ENCODE peak calls at places on chromosomes 4 and X, in seven cellular contexts. One of them, this sample, is unnamed.

GRCh38 chr4:147518846-147519767 is 38.2 kb downstream of the EDNRA start:
- DNase-seq in dorsolateral prefrontal cortex: peak; percentile 81
- DNase-seq in neural progenitor cell: peak; percentile 77
- DNase-seq in foreskin fibroblast: peak; percentile 85
- DNase-seq in left ventricle myocardium inferior: no peak
- DNase-seq in epithelial cell of esophagus: peak; percentile 84
- DNase-seq in prostate gland: peak; percentile 53
- DNase-seq in this sample: peak; percentile 73

GRCh38 chr4:7161721-7162214 is 30.6 kb upstream of the SORCS2 start:
- DNase-seq in dorsolateral prefrontal cortex: peak; percentile 22
- DNase-seq in neural progenitor cell: no peak
- DNase-seq in foreskin fibroblast: no peak
- DNase-seq in left ventricle myocardium inferior: no peak
- DNase-seq in epithelial cell of esophagus: no peak
- DNase-seq in prostate gland: no peak
- DNase-seq in this sample: no peak

GRCh38 chr4:155667538-155668511 is 1.2 kb downstream of the GUCY1A1 start:
- DNase-seq in dorsolateral prefrontal cortex: peak; percentile 32
- DNase-seq in neural progenitor cell: peak; percentile 70
- DNase-seq in foreskin fibroblast: peak; percentile 60
- DNase-seq in left ventricle myocardium inferior: peak; percentile 61
- DNase-seq in epithelial cell of esophagus: peak; percentile 40
- DNase-seq in prostate gland: peak; percentile 48
- DNase-seq in this sample: no peak

GRCh38 chrX:144722307-144722706 is 525.0 kb upstream of the SPANXN1 start:
- DNase-seq in dorsolateral prefrontal cortex: no peak
- DNase-seq in neural progenitor cell: peak; percentile 30
- DNase-seq in foreskin fibroblast: no peak
- DNase-seq in left ventricle myocardium inferior: no peak
- DNase-seq in epithelial cell of esophagus: no peak
- DNase-seq in prostate gland: no peak
- DNase-seq in this sample: no peak

GRCh38 chr4:172707622-172708021 is 461.0 kb upstream of the GALNT7 start:
- DNase-seq in dorsolateral prefrontal cortex: no peak
- DNase-seq in neural progenitor cell: no peak
- DNase-seq in foreskin fibroblast: no peak
- DNase-seq in left ventricle myocardium inferior: no peak
- DNase-seq in epithelial cell of esophagus: no peak
- DNase-seq in prostate gland: no peak
- DNase-seq in this sample: no peak

GRCh38 chr4:132910226-132910748 is 238.8 kb upstream of the PCDH10 start:
- DNase-seq in dorsolateral prefrontal cortex: no peak
- DNase-seq in neural progenitor cell: no peak
- DNase-seq in foreskin fibroblast: no peak
- DNase-seq in left ventricle myocardium inferior: no peak
- DNase-seq in epithelial cell of esophagus: no peak
- DNase-seq in prostate gland: no peak
- DNase-seq in this sample: no peak

GRCh38 chr4:11773798-11774197 is 345.1 kb upstream of the HS3ST1 start:
- DNase-seq in dorsolateral prefrontal cortex: no peak
- DNase-seq in neural progenitor cell: no peak
- DNase-seq in foreskin fibroblast: no peak
- DNase-seq in left ventricle myocardium inferior: no peak
- DNase-seq in epithelial cell of esophagus: peak; percentile 3
- DNase-seq in prostate gland: no peak
- DNase-seq in this sample: no peak

GRCh38 chr4:145619639-145619996 is 433 bp downstream of the MMAA start:
- DNase-seq in dorsolateral prefrontal cortex: peak; percentile 40
- DNase-seq in neural progenitor cell: no peak
- DNase-seq in foreskin fibroblast: peak; percentile 52
- DNase-seq in left ventricle myocardium inferior: no peak
- DNase-seq in epithelial cell of esophagus: peak; percentile 54
- DNase-seq in prostate gland: peak; percentile 45
- DNase-seq in this sample: peak; percentile 21

GRCh38 chr4:76028242-76028859 is 5.1 kb upstream of the CXCL10 start:
- DNase-seq in dorsolateral prefrontal cortex: no peak
- DNase-seq in neural progenitor cell: no peak
- DNase-seq in foreskin fibroblast: peak; percentile 11
- DNase-seq in left ventricle myocardium inferior: no peak
- DNase-seq in epithelial cell of esophagus: peak; percentile 19
- DNase-seq in prostate gland: no peak
- DNase-seq in this sample: no peak

GRCh38 chr4:113292371-113293042 is 243.1 kb downstream of the ANK2 start:
- DNase-seq in dorsolateral prefrontal cortex: peak; percentile 63
- DNase-seq in neural progenitor cell: peak; percentile 92
- DNase-seq in foreskin fibroblast: peak; percentile 85
- DNase-seq in left ventricle myocardium inferior: peak; percentile 37
- DNase-seq in epithelial cell of esophagus: no peak
- DNase-seq in prostate gland: no peak
- DNase-seq in this sample: no peak

GRCh38 chr4:185847352-185848078 is 35.5 kb upstream of the SORBS2 start:
- DNase-seq in dorsolateral prefrontal cortex: peak; percentile 42
- DNase-seq in neural progenitor cell: no peak
- DNase-seq in foreskin fibroblast: peak; percentile 85
- DNase-seq in left ventricle myocardium inferior: peak; percentile 76
- DNase-seq in epithelial cell of esophagus: peak; percentile 95
- DNase-seq in prostate gland: no peak
- DNase-seq in this sample: peak; percentile 85

GRCh38 chrX:48815266-48815665 is 11.0 kb upstream of the ERAS start:
- DNase-seq in dorsolateral prefrontal cortex: no peak
- DNase-seq in neural progenitor cell: no peak
- DNase-seq in foreskin fibroblast: no peak
- DNase-seq in left ventricle myocardium inferior: no peak
- DNase-seq in epithelial cell of esophagus: no peak
- DNase-seq in prostate gland: no peak
- DNase-seq in this sample: no peak

GRCh38 chr4:95108883-95109421 is 351.2 kb downstream of the BMPR1B start:
- DNase-seq in dorsolateral prefrontal cortex: no peak
- DNase-seq in neural progenitor cell: no peak
- DNase-seq in foreskin fibroblast: no peak
- DNase-seq in left ventricle myocardium inferior: no peak
- DNase-seq in epithelial cell of esophagus: no peak
- DNase-seq in prostate gland: no peak
- DNase-seq in this sample: no peak

GRCh38 chr4:23979534-23979933 is 89.7 kb upstream of the PPARGC1A start:
- DNase-seq in dorsolateral prefrontal cortex: no peak
- DNase-seq in neural progenitor cell: peak; percentile 39
- DNase-seq in foreskin fibroblast: no peak
- DNase-seq in left ventricle myocardium inferior: no peak
- DNase-seq in epithelial cell of esophagus: no peak
- DNase-seq in prostate gland: no peak
- DNase-seq in this sample: no peak

GRCh38 chr4:165532976-165533375 is 154.2 kb downstream of the CPE start:
- DNase-seq in dorsolateral prefrontal cortex: no peak
- DNase-seq in neural progenitor cell: peak; percentile 36
- DNase-seq in foreskin fibroblast: no peak
- DNase-seq in left ventricle myocardium inferior: no peak
- DNase-seq in epithelial cell of esophagus: no peak
- DNase-seq in prostate gland: no peak
- DNase-seq in this sample: no peak

GRCh38 chr4:123477804-123478209 is 81.2 kb downstream of the SPRY1 start:
- DNase-seq in dorsolateral prefrontal cortex: no peak
- DNase-seq in neural progenitor cell: no peak
- DNase-seq in foreskin fibroblast: peak; percentile 81
- DNase-seq in left ventricle myocardium inferior: no peak
- DNase-seq in epithelial cell of esophagus: no peak
- DNase-seq in prostate gland: no peak
- DNase-seq in this sample: no peak

GRCh38 chr4:146340798-146341197 is 126.5 kb downstream of the REELD1 start:
- DNase-seq in dorsolateral prefrontal cortex: no peak
- DNase-seq in neural progenitor cell: no peak
- DNase-seq in foreskin fibroblast: peak; percentile 39
- DNase-seq in left ventricle myocardium inferior: no peak
- DNase-seq in epithelial cell of esophagus: peak; percentile 42
- DNase-seq in prostate gland: no peak
- DNase-seq in this sample: peak; percentile 43

GRCh38 chr4:94363136-94363655 is 20.6 kb upstream of the HPGDS start:
- DNase-seq in dorsolateral prefrontal cortex: no peak
- DNase-seq in neural progenitor cell: no peak
- DNase-seq in foreskin fibroblast: no peak
- DNase-seq in left ventricle myocardium inferior: no peak
- DNase-seq in epithelial cell of esophagus: no peak
- DNase-seq in prostate gland: no peak
- DNase-seq in this sample: no peak

GRCh38 chr4:74378573-74378972 is 13.6 kb downstream of the EREG start:
- DNase-seq in dorsolateral prefrontal cortex: no peak
- DNase-seq in neural progenitor cell: no peak
- DNase-seq in foreskin fibroblast: no peak
- DNase-seq in left ventricle myocardium inferior: no peak
- DNase-seq in epithelial cell of esophagus: no peak
- DNase-seq in prostate gland: no peak
- DNase-seq in this sample: no peak

GRCh38 chr4:11455201-11455835 is 26.6 kb upstream of the HS3ST1 start:
- DNase-seq in dorsolateral prefrontal cortex: no peak
- DNase-seq in neural progenitor cell: no peak
- DNase-seq in foreskin fibroblast: no peak
- DNase-seq in left ventricle myocardium inferior: no peak
- DNase-seq in epithelial cell of esophagus: no peak
- DNase-seq in prostate gland: no peak
- DNase-seq in this sample: no peak

GRCh38 chr4:21387683-21388082 is 560.9 kb downstream of the KCNIP4 start:
- DNase-seq in dorsolateral prefrontal cortex: no peak
- DNase-seq in neural progenitor cell: no peak
- DNase-seq in foreskin fibroblast: no peak
- DNase-seq in left ventricle myocardium inferior: no peak
- DNase-seq in epithelial cell of esophagus: peak; percentile 4
- DNase-seq in prostate gland: no peak
- DNase-seq in this sample: no peak

GRCh38 chr4:151015458-151016344 is 617 bp upstream of the LRBA start:
- DNase-seq in dorsolateral prefrontal cortex: peak; percentile 81
- DNase-seq in neural progenitor cell: peak; percentile 89
- DNase-seq in foreskin fibroblast: peak; percentile 89
- DNase-seq in left ventricle myocardium inferior: peak; percentile 66
- DNase-seq in epithelial cell of esophagus: peak; percentile 93
- DNase-seq in prostate gland: peak; percentile 82
- DNase-seq in this sample: peak; percentile 37

DNA sequence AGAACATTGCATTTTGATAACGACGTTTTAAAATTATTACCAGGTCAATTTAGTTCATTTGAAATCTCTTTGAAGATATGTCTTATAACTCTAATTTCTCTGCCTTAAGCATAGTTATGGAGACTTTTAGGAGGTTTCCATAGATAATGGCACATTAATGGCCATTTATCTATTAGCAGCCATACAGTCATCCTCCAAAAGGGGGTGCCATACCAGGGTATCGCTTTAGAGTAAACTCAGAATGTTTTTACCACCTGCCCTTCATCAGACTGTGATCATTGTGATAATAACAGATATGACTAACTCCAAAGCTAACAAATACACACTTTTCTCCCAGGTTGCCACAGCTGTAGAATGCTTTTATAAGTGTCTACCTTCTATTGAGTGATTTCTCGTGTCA is 461.5 kb downstream of the FSTL5 start:
- DNase-seq in dorsolateral prefrontal cortex: no peak
- DNase-seq in neural progenitor cell: no peak
- DNase-seq in foreskin fibroblast: no peak
- DNase-seq in left ventricle myocardium inferior: no peak
- DNase-seq in epithelial cell of esophagus: no peak
- DNase-seq in prostate gland: no peak
- DNase-seq in this sample: no peak
- TF ChIP-seq CTCF in dorsolateral prefrontal cortex: no peak
- TF ChIP-seq CTCF in neural progenitor cell: peak; percentile 44
- TF ChIP-seq CTCF in foreskin fibroblast: no peak
- TF ChIP-seq CTCF in left ventricle myocardium inferior: no peak
- TF ChIP-seq CTCF in epithelial cell of esophagus: no peak
- TF ChIP-seq CTCF in prostate gland: no peak
- TF ChIP-seq CTCF in this sample: no peak

GRCh38 chr4:26522478-26522877 is 32.2 kb upstream of the CCKAR start:
- DNase-seq in dorsolateral prefrontal cortex: no peak
- DNase-seq in neural progenitor cell: no peak
- DNase-seq in foreskin fibroblast: peak; percentile 39
- DNase-seq in left ventricle myocardium inferior: no peak
- DNase-seq in epithelial cell of esophagus: peak; percentile 26
- DNase-seq in prostate gland: no peak
- DNase-seq in this sample: peak; percentile 45
- TF ChIP-seq CTCF in dorsolateral prefrontal cortex: no peak
- TF ChIP-seq CTCF in neural progenitor cell: no peak
- TF ChIP-seq CTCF in foreskin fibroblast: no peak
- TF ChIP-seq CTCF in left ventricle myocardium inferior: no peak
- TF ChIP-seq CTCF in epithelial cell of esophagus: no peak
- TF ChIP-seq CTCF in prostate gland: no peak
- TF ChIP-seq CTCF in this sample: no peak

DNA sequence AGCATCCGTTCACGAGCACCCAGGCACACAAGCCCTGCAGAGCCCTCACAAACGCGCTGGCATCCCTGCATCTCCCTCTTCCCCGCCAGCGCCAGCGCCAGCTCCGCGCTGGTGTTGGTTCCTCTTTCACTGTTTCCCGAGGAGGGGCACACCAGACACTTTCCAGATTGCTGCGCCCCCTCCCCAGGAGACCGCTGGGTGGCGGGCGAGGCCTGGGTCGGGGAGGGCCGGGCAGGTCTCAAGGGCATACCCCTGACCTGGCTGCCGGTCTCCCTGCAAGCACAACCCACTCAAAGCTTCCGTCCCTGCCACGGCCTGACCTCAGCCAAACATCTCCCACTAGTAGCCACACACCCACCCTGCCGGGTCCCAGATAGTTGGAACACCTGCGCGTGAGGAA is 2.2 kb upstream of the NKX1-1 start:
- DNase-seq in dorsolateral prefrontal cortex: no peak
- DNase-seq in neural progenitor cell: no peak
- DNase-seq in foreskin fibroblast: no peak
- DNase-seq in left ventricle myocardium inferior: no peak
- DNase-seq in epithelial cell of esophagus: no peak
- DNase-seq in prostate gland: peak; percentile 2
- DNase-seq in this sample: no peak
- TF ChIP-seq CTCF in dorsolateral prefrontal cortex: no peak
- TF ChIP-seq CTCF in neural progenitor cell: peak; percentile 19
- TF ChIP-seq CTCF in foreskin fibroblast: no peak
- TF ChIP-seq CTCF in left ventricle myocardium inferior: no peak
- TF ChIP-seq CTCF in epithelial cell of esophagus: no peak
- TF ChIP-seq CTCF in prostate gland: no peak
- TF ChIP-seq CTCF in this sample: no peak

DNA sequence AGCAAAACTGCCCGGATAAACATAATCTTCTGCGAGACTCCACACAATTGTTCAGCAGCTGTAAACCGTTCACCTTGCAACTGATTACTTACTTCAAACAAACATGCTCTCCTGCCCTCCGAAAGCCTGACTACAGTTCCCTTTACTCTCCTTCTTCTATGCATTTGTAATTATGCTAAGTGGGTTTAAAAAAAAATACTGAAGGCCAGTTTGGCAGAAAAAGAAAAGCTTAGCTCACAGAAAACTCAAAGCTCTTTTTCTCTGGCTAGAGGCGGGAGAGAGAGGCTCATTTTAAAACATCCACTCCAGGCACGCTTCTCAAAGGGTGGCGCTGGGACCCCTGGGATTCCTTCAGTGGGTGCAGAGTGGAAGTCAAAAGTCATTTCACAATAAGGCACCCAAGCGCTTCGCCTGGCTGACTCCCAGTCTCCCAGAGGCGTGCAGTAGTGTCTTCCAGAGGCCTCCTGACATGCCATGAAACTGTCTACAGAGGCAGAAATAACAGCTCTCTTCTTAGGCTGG is 1.9 kb downstream of the DHRSX start:
- DNase-seq in dorsolateral prefrontal cortex: no peak
- DNase-seq in neural progenitor cell: peak; percentile 71
- DNase-seq in foreskin fibroblast: peak; percentile 44
- DNase-seq in left ventricle myocardium inferior: no peak
- DNase-seq in epithelial cell of esophagus: peak; percentile 28
- DNase-seq in prostate gland: peak; percentile 37
- DNase-seq in this sample: peak; percentile 21
- TF ChIP-seq CTCF in dorsolateral prefrontal cortex: no peak
- TF ChIP-seq CTCF in neural progenitor cell: no peak
- TF ChIP-seq CTCF in foreskin fibroblast: no peak
- TF ChIP-seq CTCF in left ventricle myocardium inferior: no peak
- TF ChIP-seq CTCF in epithelial cell of esophagus: no peak
- TF ChIP-seq CTCF in prostate gland: no peak
- TF ChIP-seq CTCF in this sample: no peak